ENCODE peak calls at places on chromosomes 6 and 20, in seven cellular contexts. K is pancreas, W is Panc1, B is OCI-LY7, N is mesenchymal stem cell, L is transverse colon, Q is psoas muscle. E is an unnamed sample. For H3K4me1, the result is how much of the 10 kb centered on the place peaks cover.

GRCh38 chr6:31114540-31114876 is at the start of gene PSORS1C1:
- DNase-seq in K (no peak), W (peak), B (no peak), N (peak), L (peak), Q (peak), E (peak)

GRCh38 chr20:49695830-49696229 is 17.8 kb downstream of the B4GALT5 start:
- DNase-seq in K (no peak), W (no peak), B (no peak), N (no peak), L (no peak), Q (no peak), E (no peak)

GRCh38 chr6:150119256-150119655 is 23.6 kb upstream of the PPP1R14C start:
- DNase-seq in K (no peak), W (no peak), B (peak), N (no peak), L (no peak), Q (no peak), E (no peak)

GRCh38 chr6:38552136-38552535 is 87.6 kb downstream of the BTBD9 start:
- DNase-seq in K (no peak), W (no peak), B (peak), N (no peak), L (no peak), Q (no peak), E (no peak)

GRCh38 chr6:12806811-12807210 is 90.2 kb downstream of the PHACTR1 start:
- DNase-seq in K (no peak), W (no peak), B (no peak), N (no peak), L (no peak), Q (no peak), E (no peak)

GRCh38 chr6:105109955-105110650 is 69.7 kb downstream of the POPDC3 start:
- DNase-seq in K (no peak), W (no peak), B (no peak), N (no peak), L (no peak), Q (no peak), E (no peak)

GRCh38 chr6:126890055-126890454 is 228.4 kb upstream of the RSPO3 start:
- DNase-seq in K (peak), W (no peak), B (no peak), N (no peak), L (no peak), Q (no peak), E (peak)

GRCh38 chr20:58325914-58326313 is 16.4 kb downstream of the RAB22A start:
- DNase-seq in K (no peak), W (no peak), B (no peak), N (no peak), L (no peak), Q (no peak), E (no peak)

GRCh38 chr6:136991614-136992013 is 53.2 kb downstream of the IL20RA start:
- DNase-seq in K (no peak), W (no peak), B (no peak), N (no peak), L (no peak), Q (no peak), E (no peak)

GRCh38 chr20:33864324-33864963 is 53.3 kb downstream of the CHMP4B start:
- DNase-seq in K (no peak), W (no peak), B (no peak), N (no peak), L (no peak), Q (no peak), E (no peak)

GRCh38 chr6:63802606-63803206 is 167.1 kb downstream of the PHF3 start:
- DNase-seq in K (no peak), W (no peak), B (peak), N (peak), L (no peak), Q (no peak), E (no peak)

GRCh38 chr6:134550604-134551003 is 232.7 kb upstream of the SGK1 start:
- DNase-seq in K (no peak), W (peak), B (no peak), N (peak), L (no peak), Q (no peak), E (no peak)

GRCh38 chr20:36454664-36455427 is 86.5 kb upstream of the MYL9 start:
- DNase-seq in K (peak), W (no peak), B (no peak), N (no peak), L (no peak), Q (peak), E (peak)

GRCh38 chr6:56746767-56747504 is 104.2 kb upstream of the DST start:
- DNase-seq in K (no peak), W (no peak), B (no peak), N (no peak), L (no peak), Q (no peak), E (no peak)

GRCh38 chr20:23179766-23180403 is 93.8 kb upstream of the CD93 start:
- DNase-seq in K (no peak), W (no peak), B (no peak), N (peak), L (no peak), Q (no peak), E (no peak)

GRCh38 chr6:152308306-152308705 is 328.9 kb downstream of the SYNE1 start:
- DNase-seq in K (no peak), W (no peak), B (no peak), N (no peak), L (no peak), Q (no peak), E (no peak)

GRCh38 chr6:7496266-7496875 is 45.1 kb upstream of the DSP start:
- DNase-seq in K (no peak), W (no peak), B (no peak), N (no peak), L (no peak), Q (no peak), E (no peak)

GRCh38 chr20:62356143-62356947 is 10.8 kb downstream of the LAMA5 start:
- DNase-seq in K (peak), W (no peak), B (no peak), N (no peak), L (no peak), Q (peak), E (peak)

GRCh38 chr6:150876598-150876997 is 11.1 kb downstream of the MTHFD1L start:
- DNase-seq in K (peak), W (no peak), B (no peak), N (no peak), L (peak), Q (peak), E (no peak)

GRCh38 chr6:102853249-102853955 is 1459.9 kb downstream of the GRIK2 start:
- DNase-seq in K (no peak), W (no peak), B (no peak), N (no peak), L (no peak), Q (no peak), E (no peak)

GRCh38 chr20:22579711-22580697 is 4.4 kb downstream of the FOXA2 start:
- DNase-seq in K (no peak), W (no peak), B (no peak), N (no peak), L (no peak), Q (no peak), E (peak)

GRCh38 chr6:11279213-11279780 is 46.8 kb upstream of the NEDD9 start:
- DNase-seq in K (no peak), W (no peak), B (no peak), N (no peak), L (no peak), Q (peak), E (no peak)

GRCh38 chr20:14334306-14334930 is 3.0 kb downstream of the FLRT3 start:
- DNase-seq in K (no peak), W (no peak), B (peak), N (peak), L (no peak), Q (no peak), E (no peak)

GRCh38 chr20:62831854-62832211 is 15.0 kb downstream of the COL9A3 start:
- DNase-seq in K (no peak), W (no peak), B (no peak), N (no peak), L (no peak), Q (no peak), E (no peak)

GRCh38 chr20:45456632-45457031 is 12.9 kb upstream of the WFDC2 start:
- DNase-seq in K (no peak), W (no peak), B (peak), N (no peak), L (peak), Q (no peak), E (no peak)

GRCh38 chr20:56796345-56796744 is 167.2 kb downstream of the TFAP2C start:
- DNase-seq in K (no peak), W (no peak), B (no peak), N (no peak), L (no peak), Q (no peak), E (no peak)

GRCh38 chr6:5151955-5152401 is 66.8 kb downstream of the PPP1R3G start:
- DNase-seq in K (no peak), W (no peak), B (no peak), N (no peak), L (no peak), Q (no peak), E (no peak)

GRCh38 chr6:159665868-159666635 is 27.0 kb downstream of the SOD2 start:
- DNase-seq in K (no peak), W (no peak), B (no peak), N (no peak), L (no peak), Q (no peak), E (no peak)

GRCh38 chr20:15196580-15197255 is 859.3 kb upstream of the FLRT3 start:
- DNase-seq in K (no peak), W (no peak), B (no peak), N (no peak), L (no peak), Q (no peak), E (no peak)

GRCh38 chr6:104995989-104996617 is 39.2 kb downstream of the LIN28B start:
- DNase-seq in K (no peak), W (peak), B (no peak), N (peak), L (no peak), Q (no peak), E (no peak)

GRCh38 chr6:44061375-44062104 is 65.7 kb downstream of the MRPL14 start:
- DNase-seq in K (no peak), W (no peak), B (no peak), N (peak), L (no peak), Q (no peak), E (no peak)

GRCh38 chr6:150304421-150304820 is 64.4 kb upstream of the IYD start:
- DNase-seq in K (no peak), W (no peak), B (no peak), N (no peak), L (no peak), Q (no peak), E (no peak)

GRCh38 chr6:30598912-30599624 is 18.0 kb downstream of the PPP1R10 start:
- DNase-seq in K (no peak), W (no peak), B (no peak), N (no peak), L (no peak), Q (no peak), E (no peak)

GRCh38 chr6:4805553-4806307 is 29.5 kb downstream of the CDYL start:
- DNase-seq in K (peak), W (peak), B (peak), N (no peak), L (peak), Q (peak), E (peak)

GRCh38 chr20:43973231-43973630 is 58.6 kb downstream of the TOX2 start:
- DNase-seq in K (no peak), W (no peak), B (no peak), N (no peak), L (no peak), Q (no peak), E (no peak)

GRCh38 chr20:43975096-43975768 is 60.6 kb downstream of the TOX2 start:
- DNase-seq in K (no peak), W (no peak), B (no peak), N (peak), L (no peak), Q (no peak), E (no peak)

GRCh38 chr20:43974665-43975064 is 60.0 kb downstream of the TOX2 start:
- DNase-seq in K (no peak), W (no peak), B (no peak), N (no peak), L (no peak), Q (no peak), E (no peak)

GRCh38 chr20:43972692-43973091 is 58.0 kb downstream of the TOX2 start:
- DNase-seq in K (no peak), W (no peak), B (no peak), N (no peak), L (no peak), Q (no peak), E (no peak)

DNA sequence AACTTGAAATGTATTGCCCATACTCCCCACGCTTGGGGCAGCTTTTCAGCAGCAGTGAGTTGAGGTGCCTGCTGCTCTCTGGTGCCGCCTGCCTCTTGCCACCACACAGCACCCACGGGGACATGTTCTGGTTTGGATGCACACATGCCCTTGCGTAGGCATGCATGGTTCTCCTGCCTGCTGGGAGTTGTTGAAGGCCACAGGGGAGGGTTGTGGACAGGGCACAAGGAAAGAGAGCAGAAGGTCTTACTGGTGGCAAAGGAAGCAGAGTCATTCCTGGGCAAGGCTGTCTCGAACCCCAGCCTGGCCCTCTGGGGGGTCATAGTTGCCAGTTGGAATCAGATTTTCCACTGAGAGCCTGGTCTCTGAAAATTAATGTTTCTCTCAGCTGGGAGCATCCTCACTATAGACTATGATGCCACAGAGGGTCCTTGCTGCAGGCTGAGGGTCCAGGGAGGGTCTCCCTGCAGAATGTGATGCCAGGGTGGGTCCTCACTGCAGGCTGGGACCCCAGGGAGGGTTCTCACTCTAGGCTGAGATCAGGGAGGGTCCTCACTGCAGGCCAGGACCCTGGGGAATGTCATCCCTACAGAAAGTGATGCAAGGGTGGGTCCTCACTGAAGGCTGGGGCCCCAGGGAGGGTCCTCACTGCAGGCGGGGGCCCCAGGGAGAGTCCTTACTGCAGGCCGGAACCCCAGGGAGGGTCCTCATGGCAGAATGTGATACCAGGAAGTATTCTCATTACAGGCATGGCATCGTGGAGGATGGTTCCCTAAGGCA is 59.2 kb downstream of the TOX2 start:
- DNase-seq in K (no peak), W (no peak), B (no peak), N (no peak), L (no peak), Q (no peak), E (no peak)
- H3K4me1 ChIP-seq in K (under half), W (under half), B (under half), N (under half), L (under half), Q (under half), E (under half)

DNA sequence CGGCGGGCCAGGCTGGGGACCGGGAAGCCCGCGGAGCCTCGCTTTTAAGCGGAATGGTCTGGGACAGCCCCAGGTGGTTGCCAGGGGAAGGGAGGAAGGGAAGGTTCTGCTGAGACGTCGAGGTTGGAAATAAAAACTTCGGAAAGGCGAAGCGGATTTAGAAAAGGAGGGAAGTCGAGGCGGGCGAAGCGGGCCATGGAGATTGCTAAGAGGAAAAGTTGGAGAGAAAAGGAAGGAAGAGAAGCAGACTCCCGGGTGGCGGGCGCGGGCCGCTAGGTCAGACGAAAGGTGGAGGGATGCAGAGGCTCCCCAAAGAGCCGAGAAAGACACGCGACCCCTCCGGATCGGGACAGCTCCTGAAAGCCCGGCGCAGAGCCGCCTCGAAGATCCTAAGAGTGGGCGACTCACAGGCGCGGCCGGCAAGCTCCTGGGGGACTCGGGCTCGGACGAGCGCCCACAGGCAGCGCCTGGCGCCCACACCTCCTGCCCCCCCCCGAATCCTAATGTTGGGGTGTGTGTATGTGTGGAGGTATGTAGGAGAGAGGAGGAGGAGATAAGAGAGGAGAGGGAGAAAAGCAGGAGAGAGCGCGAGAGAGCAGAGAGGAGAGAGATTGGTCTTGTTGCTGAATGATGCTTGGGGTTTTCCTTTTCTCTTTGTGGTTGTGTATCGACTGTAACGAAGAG is 1.4 kb downstream of the TFAP2B start:
- DNase-seq in K (peak), W (no peak), B (no peak), N (no peak), L (no peak), Q (no peak), E (no peak)
- H3K27ac ChIP-seq in K (no peak), W (no peak), B (no peak), N (no peak), L (no peak), Q (no peak), E (no peak)

DNA sequence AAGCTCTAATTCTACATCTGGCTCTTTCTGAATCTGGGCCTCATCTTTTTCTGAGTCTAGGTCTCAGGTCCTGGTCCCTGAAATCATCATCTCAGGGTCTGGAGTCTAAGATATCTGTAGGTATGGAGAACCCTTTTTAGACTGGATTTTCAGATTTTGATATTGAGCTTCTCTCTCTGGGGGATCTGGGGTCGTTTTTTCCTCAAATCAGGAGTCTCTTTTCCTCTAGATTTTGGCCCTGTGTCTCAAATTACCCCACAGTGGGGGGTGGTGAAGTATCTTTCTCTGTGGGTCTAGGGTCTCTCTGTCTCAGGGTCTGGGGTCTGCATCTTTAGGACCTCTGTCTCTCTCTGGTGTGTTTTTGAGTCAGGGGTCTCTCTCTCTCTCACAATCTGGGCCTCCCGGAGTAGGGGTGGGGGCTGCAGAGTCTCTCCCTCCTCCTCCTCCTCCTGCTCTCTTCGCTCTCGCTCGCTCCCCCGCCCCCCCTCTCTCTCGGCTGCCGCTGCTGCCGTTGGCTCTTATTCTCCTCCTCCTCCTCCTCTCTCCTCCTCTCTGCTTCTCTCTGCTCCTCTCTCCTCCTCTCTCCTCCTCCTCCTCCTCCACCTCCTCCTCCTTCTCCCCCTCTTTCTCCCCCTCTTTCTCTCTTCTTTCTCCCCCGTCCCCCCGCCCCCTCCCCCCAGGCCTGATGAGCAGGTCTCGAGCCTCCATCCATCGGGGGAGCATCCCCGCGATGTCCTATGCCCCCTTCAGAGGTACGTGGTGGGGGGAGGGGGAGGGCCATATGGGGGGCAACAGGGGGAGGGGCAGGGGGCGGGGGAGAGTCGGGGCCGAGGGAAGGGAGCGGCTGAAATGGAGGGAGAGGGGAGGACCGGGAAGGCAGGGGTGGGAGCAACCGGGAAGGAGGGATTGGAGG is at the start of gene SYNGAP1:
- DNase-seq in K (no peak), W (no peak), B (peak), N (peak), L (peak), Q (peak), E (no peak)
- H3K4me1 ChIP-seq in K (under half), W (under half), B (under half), N (under half), L (under half), Q (under half), E (under half)

GRCh38 chr20:40991181-40991889 is 37.3 kb upstream of the TOP1 start:
- DNase-seq in K (no peak), W (no peak), B (peak), N (no peak), L (peak), Q (no peak), E (peak)
- H3K27ac ChIP-seq in K (no peak), W (no peak), B (peak), N (no peak), L (peak), Q (no peak), E (peak)

GRCh38 chr20:51352790-51353189 is 189.7 kb downstream of the NFATC2 start:
- DNase-seq in K (no peak), W (no peak), B (no peak), N (no peak), L (no peak), Q (no peak), E (no peak)
- H3K4me1 ChIP-seq in K (under half), W (under half), B (under half), N (under half), L (under half), Q (under half), E (under half)

GRCh38 chr6:23003671-23004598 is 434.6 kb downstream of the HDGFL1 start:
- DNase-seq in K (no peak), W (no peak), B (no peak), N (peak), L (no peak), Q (no peak), E (no peak)

GRCh38 chr6:23006656-23007055 is 437.3 kb downstream of the HDGFL1 start:
- DNase-seq in K (no peak), W (no peak), B (no peak), N (no peak), L (no peak), Q (no peak), E (no peak)

DNA sequence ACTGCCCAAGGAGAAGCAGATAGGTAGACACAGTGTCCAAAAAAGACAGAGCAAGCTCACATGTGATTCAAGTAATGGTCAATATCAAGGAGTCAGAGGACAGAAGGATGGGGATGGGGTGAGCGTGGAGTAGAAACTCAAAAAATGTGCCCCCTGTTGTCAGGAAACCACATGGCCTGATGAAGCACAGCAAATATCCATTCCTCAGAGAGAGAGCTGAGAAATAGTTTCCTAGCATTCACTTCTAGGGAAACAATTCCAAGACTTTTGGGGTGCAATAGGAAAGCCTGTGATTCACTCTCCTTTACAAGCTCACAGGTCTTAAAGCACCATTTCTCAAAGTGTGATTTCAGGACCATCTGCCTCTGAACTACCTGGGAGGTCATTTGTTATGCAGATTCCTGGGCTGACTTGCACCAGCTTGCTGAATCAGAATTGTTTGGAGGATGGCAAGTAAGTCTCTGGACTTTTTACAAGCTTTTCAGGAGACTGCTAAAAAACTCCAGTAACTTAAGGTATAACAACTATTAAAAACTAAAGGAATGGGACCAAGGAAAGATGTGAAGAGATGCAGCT is 432.8 kb downstream of the HDGFL1 start:
- DNase-seq in K (no peak), W (no peak), B (no peak), N (no peak), L (no peak), Q (no peak), E (no peak)
- H3K27ac ChIP-seq in K (no peak), W (no peak), B (no peak), N (no peak), L (no peak), Q (no peak), E (no peak)

GRCh38 chr6:167576798-167577528 is 249.7 kb upstream of the AFDN start:
- DNase-seq in K (no peak), W (no peak), B (no peak), N (no peak), L (no peak), Q (no peak), E (peak)
- H3K4me1 ChIP-seq in K (under half), W (under half), B (under half), N (under half), L (under half), Q (under half), E (under half)

E was measured in left lung.